ENCODE peak calls at places on chromosomes 1 and 21, in seven cellular contexts. I, J, K, O, U, N and R are unnamed samples. For H3K4me1, the result is how much of the 10 kb centered on the place peaks cover.

GRCh38 chr1:20727746-20728316 is 4.7 kb downstream of the SH2D5 start:
- DNase-seq in I (peak), J (no peak), K (no peak), O (no peak), U (peak), N (no peak), R (no peak)

GRCh38 chr1:35560256-35561225 is 2.9 kb downstream of the NCDN start:
- DNase-seq in I (no peak), J (no peak), K (no peak), O (no peak), U (no peak), N (no peak), R (peak)

GRCh38 chr1:12134716-12135115 is 32.1 kb upstream of the TNFRSF1B start:
- DNase-seq in I (no peak), J (no peak), K (no peak), O (no peak), U (no peak), N (no peak), R (peak)

GRCh38 chr1:35043498-35043897 is 11.8 kb upstream of the ZMYM6 start:
- DNase-seq in I (no peak), J (no peak), K (no peak), O (no peak), U (no peak), N (no peak), R (no peak)

GRCh38 chr1:64212023-64212422 is 8.6 kb downstream of the UBE2U start:
- DNase-seq in I (no peak), J (no peak), K (peak), O (peak), U (no peak), N (peak), R (no peak)

GRCh38 chr1:32299327-32299726 is 7.4 kb downstream of the HDAC1 start:
- DNase-seq in I (no peak), J (no peak), K (no peak), O (no peak), U (no peak), N (no peak), R (no peak)

GRCh38 chr1:111030590-111030989 is 66.9 kb upstream of the LRIF1 start:
- DNase-seq in I (peak), J (peak), K (peak), O (peak), U (peak), N (peak), R (no peak)

GRCh38 chr1:2046225-2046917 is 3.8 kb upstream of the PRKCZ start:
- DNase-seq in I (peak), J (peak), K (no peak), O (peak), U (peak), N (peak), R (no peak)

GRCh38 chr1:116426401-116426800 is 53.4 kb downstream of the ATP1A1 start:
- DNase-seq in I (no peak), J (no peak), K (no peak), O (no peak), U (no peak), N (no peak), R (no peak)

GRCh38 chr21:36698160-36699025 is 522 bp upstream of the SIM2 start:
- DNase-seq in I (peak), J (no peak), K (peak), O (no peak), U (peak), N (no peak), R (peak)

GRCh38 chr1:41487729-41488598 is 3.5 kb upstream of the EDN2 start:
- DNase-seq in I (peak), J (no peak), K (peak), O (no peak), U (peak), N (no peak), R (peak)

GRCh38 chr1:104991702-104992101 is 1242.0 kb downstream of the AMY1C start:
- DNase-seq in I (no peak), J (no peak), K (no peak), O (no peak), U (no peak), N (no peak), R (no peak)

GRCh38 chr1:204198978-204199340 is 2.7 kb upstream of the KISS1 start:
- DNase-seq in I (no peak), J (no peak), K (no peak), O (no peak), U (no peak), N (no peak), R (no peak)

DNA sequence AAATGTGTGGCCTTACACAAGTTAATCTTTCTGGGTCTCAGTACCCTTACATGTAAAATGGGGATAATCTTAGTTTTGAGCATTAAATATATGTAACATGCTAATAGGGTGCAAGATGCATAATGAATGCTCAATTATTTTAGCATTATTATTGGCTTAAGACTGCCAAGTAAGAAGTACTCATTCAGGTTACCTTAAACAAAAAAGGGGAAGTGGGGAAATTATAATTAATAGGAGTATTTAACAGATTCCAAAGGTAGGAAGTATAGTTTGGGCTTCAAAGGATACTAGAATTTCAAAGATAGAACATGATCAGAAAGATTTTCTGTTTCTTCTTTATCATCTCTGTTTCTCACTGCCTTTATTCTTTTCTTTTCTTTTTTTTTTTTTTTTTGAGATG is 5.8 kb upstream of the CFAP126 start:
- DNase-seq in I (no peak), J (no peak), K (no peak), O (no peak), U (no peak), N (no peak), R (no peak)
- H3K4me1 ChIP-seq in I (under half), J (under half), K (under half), O (under half), U (under half), N (under half), R (under half)

GRCh38 chr1:236896716-236897115 is 101.6 kb downstream of the MTR start:
- DNase-seq in I (no peak), J (no peak), K (no peak), O (no peak), U (no peak), N (no peak), R (no peak)
- H3K9ac ChIP-seq in I (no peak), J (no peak), K (no peak), O (no peak), U (no peak), N (no peak), R (no peak)

DNA sequence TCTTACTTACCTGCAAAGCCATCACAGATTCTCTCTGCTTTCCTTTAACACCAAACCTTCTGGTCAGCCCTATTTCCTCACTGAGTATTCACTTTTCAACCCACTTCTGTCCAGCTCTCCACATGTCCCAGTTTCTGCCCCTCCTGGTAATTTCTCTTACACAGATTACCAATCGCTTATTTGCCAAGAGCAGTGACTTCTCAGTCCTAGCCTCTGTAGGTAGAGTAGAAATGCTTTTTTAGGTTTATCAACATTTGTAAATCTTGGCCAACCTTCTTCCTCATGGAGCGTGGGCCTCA is 33.6 kb upstream of the LRRC8C start:
- DNase-seq in I (no peak), J (no peak), K (no peak), O (no peak), U (no peak), N (no peak), R (no peak)
- TF ChIP-seq CTCF in I (no peak), J (no peak), K (no peak), O (no peak), U (peak), N (no peak), R (no peak)

GRCh38 chr1:22055463-22055862 is 3.0 kb downstream of the CDC42 start:
- DNase-seq in I (no peak), J (no peak), K (no peak), O (no peak), U (no peak), N (no peak), R (no peak)

GRCh38 chr1:22053861-22054770 is 1.6 kb downstream of the CDC42 start:
- DNase-seq in I (no peak), J (no peak), K (peak), O (no peak), U (no peak), N (peak), R (no peak)

GRCh38 chr1:22056043-22056442 is 3.5 kb downstream of the CDC42 start:
- DNase-seq in I (no peak), J (no peak), K (peak), O (no peak), U (no peak), N (no peak), R (no peak)

GRCh38 chr1:22056921-22057320 is 4.4 kb downstream of the CDC42 start:
- DNase-seq in I (no peak), J (no peak), K (no peak), O (no peak), U (no peak), N (no peak), R (no peak)

GRCh38 chr1:22057861-22058260 is 5.4 kb downstream of the CDC42 start:
- DNase-seq in I (no peak), J (no peak), K (no peak), O (no peak), U (no peak), N (no peak), R (no peak)
- H3K4me1 ChIP-seq in I (under half), J (under half), K (under half), O (under half), U (under half), N (under half), R (under half)

DNA sequence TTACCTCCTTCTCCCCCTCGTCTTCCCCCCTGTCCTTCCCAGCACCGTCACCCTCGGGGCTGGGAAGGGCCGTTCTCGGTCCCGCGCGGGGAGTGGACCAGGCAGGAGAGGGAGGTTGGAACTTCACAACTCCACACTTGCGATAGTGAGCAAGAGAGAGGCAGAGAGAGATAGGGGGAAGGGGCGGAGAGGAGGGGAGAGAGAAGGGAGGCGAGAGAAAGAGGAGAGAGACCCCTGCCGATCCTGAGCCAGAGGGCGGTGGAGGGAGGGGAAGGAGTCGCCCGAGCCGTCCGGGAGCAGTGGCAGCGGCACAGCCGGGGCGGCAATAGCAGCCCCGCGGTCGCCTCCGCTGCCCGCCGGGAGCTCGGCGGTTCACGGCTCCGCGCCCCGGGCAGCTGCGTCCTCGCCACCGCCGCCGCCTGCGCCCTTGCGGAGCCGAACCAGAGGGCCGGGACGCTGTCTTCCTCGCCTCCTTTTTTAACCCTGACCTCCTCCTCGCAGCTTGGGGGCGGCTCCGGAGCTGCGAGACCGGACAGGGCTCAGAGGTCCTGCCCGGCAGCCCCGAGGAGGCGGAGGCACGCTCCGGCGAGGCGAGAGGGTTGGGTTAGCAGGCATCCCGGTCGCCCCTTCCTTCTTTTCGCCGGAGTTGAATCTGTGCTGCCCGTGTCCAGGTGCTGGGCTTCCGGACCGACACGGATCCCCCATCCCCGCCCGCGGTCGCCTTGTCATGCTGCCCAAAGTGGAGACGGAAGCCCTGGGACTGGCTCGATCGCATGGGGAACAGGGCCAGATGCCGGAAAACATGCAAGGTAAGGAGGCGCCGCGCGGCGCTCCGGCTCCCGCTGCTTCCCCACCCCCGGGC is 11.7 kb downstream of the NR5A2 start:
- DNase-seq in I (peak), J (peak), K (no peak), O (peak), U (peak), N (peak), R (peak)
- H3K9ac ChIP-seq in I (no peak), J (peak), K (no peak), O (no peak), U (no peak), N (no peak), R (no peak)